ENCODE peak calls at places on chromosomes 6 and 20, in ten cellular contexts. B, R, D, J, A, H, P, I, F and U are unnamed samples.
A peak's percentile ranks its signal among the peaks of the same experiment; 100 is the strongest.

GRCh38 chr20:50438986-50439407 is 71.2 kb upstream of the PTPN1 start:
- DNase-seq in B (no peak), R (peak; percentile 99), D (no peak), J (no peak), A (peak; percentile 74), H (no peak), P (no peak), I (no peak), F (no peak), U (no peak)

GRCh38 chr20:64077541-64077875 is 1.8 kb downstream of the RGS19 start:
- DNase-seq in B (no peak), R (no peak), D (no peak), J (no peak), A (no peak), H (no peak), P (no peak), I (no peak), F (no peak), U (no peak)

GRCh38 chr20:40786336-40786735 is 97.3 kb upstream of the MAFB start:
- DNase-seq in B (no peak), R (no peak), D (no peak), J (no peak), A (no peak), H (no peak), P (peak; percentile 12), I (no peak), F (no peak), U (no peak)

GRCh38 chr6:44966449-44967091 is 361.6 kb upstream of the RUNX2 start:
- DNase-seq in B (no peak), R (peak; percentile 41), D (no peak), J (no peak), A (peak; percentile 97), H (no peak), P (no peak), I (no peak), F (no peak), U (no peak)

GRCh38 chr6:89122625-89123024 is 4.8 kb upstream of the SRSF12 start:
- DNase-seq in B (no peak), R (peak; percentile 54), D (no peak), J (no peak), A (peak; percentile 23), H (no peak), P (no peak), I (no peak), F (no peak), U (no peak)

GRCh38 chr6:1586256-1586655 is 23.5 kb upstream of the FOXC1 start:
- DNase-seq in B (no peak), R (no peak), D (no peak), J (no peak), A (no peak), H (no peak), P (no peak), I (no peak), F (no peak), U (no peak)

GRCh38 chr6:142280265-142280664 is 21.5 kb upstream of the ADGRG6 start:
- DNase-seq in B (no peak), R (no peak), D (no peak), J (no peak), A (no peak), H (no peak), P (no peak), I (no peak), F (no peak), U (no peak)

GRCh38 chr6:145875496-145876244 is 61.1 kb upstream of the FBXO30 start:
- DNase-seq in B (no peak), R (no peak), D (no peak), J (no peak), A (peak; percentile 26), H (no peak), P (no peak), I (no peak), F (no peak), U (no peak)

GRCh38 chr20:46348972-46349741 is 40.9 kb upstream of the CDH22 start:
- DNase-seq in B (peak; percentile 67), R (peak; percentile 47), D (no peak), J (no peak), A (no peak), H (peak; percentile 51), P (peak; percentile 80), I (no peak), F (no peak), U (peak; percentile 84)

GRCh38 chr6:103139377-103139776 is 1720.3 kb downstream of the HACE1 start:
- DNase-seq in B (no peak), R (no peak), D (no peak), J (no peak), A (no peak), H (no peak), P (no peak), I (peak; percentile 30), F (no peak), U (no peak)

GRCh38 chr6:121482004-121482693 is 46.7 kb downstream of the GJA1 start:
- DNase-seq in B (no peak), R (peak; percentile 80), D (no peak), J (no peak), A (peak; percentile 91), H (no peak), P (no peak), I (no peak), F (no peak), U (no peak)

GRCh38 chr6:10769419-10769818 is 21.8 kb downstream of the TMEM14B start:
- DNase-seq in B (no peak), R (no peak), D (no peak), J (no peak), A (no peak), H (no peak), P (no peak), I (no peak), F (no peak), U (no peak)

GRCh38 chr6:134911532-134911931 is 38.4 kb downstream of the ALDH8A1 start:
- DNase-seq in B (no peak), R (peak; percentile 61), D (no peak), J (no peak), A (peak; percentile 93), H (no peak), P (no peak), I (no peak), F (no peak), U (no peak)

GRCh38 chr20:59020938-59021551 is 1.8 kb downstream of the TUBB1 start:
- DNase-seq in B (no peak), R (peak; percentile 73), D (no peak), J (no peak), A (peak; percentile 83), H (no peak), P (no peak), I (no peak), F (no peak), U (no peak)

GRCh38 chr20:36629719-36630340 is 16.2 kb downstream of the SLA2 start:
- DNase-seq in B (no peak), R (no peak), D (no peak), J (no peak), A (no peak), H (no peak), P (no peak), I (no peak), F (no peak), U (peak; percentile 87)

GRCh38 chr6:149347067-149347466 is 29.6 kb downstream of the TAB2 start:
- DNase-seq in B (no peak), R (no peak), D (no peak), J (no peak), A (peak; percentile 80), H (no peak), P (no peak), I (no peak), F (no peak), U (no peak)

GRCh38 chr20:57411406-57412283 is 20.4 kb downstream of the RBM38 start:
- DNase-seq in B (no peak), R (no peak), D (no peak), J (no peak), A (no peak), H (peak; percentile 27), P (no peak), I (no peak), F (no peak), U (peak; percentile 72)

GRCh38 chr20:57547250-57547649 is 13.7 kb upstream of the PCK1 start:
- DNase-seq in B (no peak), R (peak; percentile 89), D (no peak), J (no peak), A (peak; percentile 25), H (no peak), P (no peak), I (peak; percentile 73), F (no peak), U (no peak)

GRCh38 chr6:903746-904145 is 210.8 kb upstream of the EXOC2 start:
- DNase-seq in B (no peak), R (no peak), D (no peak), J (no peak), A (peak; percentile 67), H (no peak), P (no peak), I (no peak), F (no peak), U (no peak)

DNA sequence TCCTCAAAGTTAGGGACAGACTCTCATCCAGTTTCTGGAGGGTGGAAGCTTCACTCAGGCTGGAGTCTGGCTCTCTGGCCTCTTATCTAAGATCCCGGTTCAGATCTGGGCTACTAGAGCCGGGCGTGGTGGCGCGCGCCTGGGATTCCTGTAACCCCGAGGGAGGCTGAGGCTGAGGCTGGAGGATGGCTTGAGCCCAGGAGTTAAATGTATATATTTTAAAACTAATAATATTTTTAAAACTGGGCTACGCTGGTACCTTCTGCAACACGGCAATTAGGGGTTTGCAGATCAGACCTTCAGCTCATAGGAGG is 710 bp upstream of the ZNF343 start:
- DNase-seq in B (no peak), R (no peak), D (no peak), J (no peak), A (no peak), H (no peak), P (no peak), I (no peak), F (no peak), U (no peak)
- H3K27ac ChIP-seq in B (peak overlapping the region; percentile 89), R (no peak overlapping the region), D (peak overlapping the region; percentile 73), J (peak overlapping the region; percentile 79), A (peak overlapping the region; percentile 93), H (peak overlapping the region; percentile 95), P (no peak overlapping the region), I (peak overlapping the region; percentile 92), F (peak overlapping the region; percentile 94), U (peak overlapping the region; percentile 96)

GRCh38 chr20:7742479-7742878 is 197.8 kb downstream of the HAO1 start:
- DNase-seq in B (no peak), R (peak; percentile 78), D (no peak), J (no peak), A (peak; percentile 89), H (no peak), P (no peak), I (no peak), F (no peak), U (no peak)
- H3K27ac ChIP-seq in B (no peak overlapping the region), R (peak overlapping the region; percentile 9), D (no peak overlapping the region), J (no peak overlapping the region), A (peak overlapping the region; percentile 16), H (no peak overlapping the region), P (no peak overlapping the region), I (no peak overlapping the region), F (no peak overlapping the region), U (no peak overlapping the region)

GRCh38 chr20:4261333-4262284 is 246.3 kb upstream of the RNF24 start:
- DNase-seq in B (no peak), R (peak; percentile 53), D (no peak), J (no peak), A (peak; percentile 56), H (no peak), P (no peak), I (no peak), F (no peak), U (no peak)
- H3K27ac ChIP-seq in B (no peak overlapping the region), R (no peak overlapping the region), D (no peak overlapping the region), J (no peak overlapping the region), A (no peak overlapping the region), H (no peak overlapping the region), P (no peak overlapping the region), I (no peak overlapping the region), F (no peak overlapping the region), U (no peak overlapping the region)

GRCh38 chr6:62013719-62014118 is 272.3 kb downstream of the KHDRBS2 start:
- DNase-seq in B (no peak), R (no peak), D (no peak), J (no peak), A (no peak), H (no peak), P (no peak), I (no peak), F (no peak), U (no peak)
- H3K27ac ChIP-seq in B (no peak overlapping the region), R (no peak overlapping the region), D (no peak overlapping the region), J (no peak overlapping the region), A (no peak overlapping the region), H (no peak overlapping the region), P (no peak overlapping the region), I (no peak overlapping the region), F (no peak overlapping the region), U (no peak overlapping the region)